ENCODE peak calls at places on chromosomes 16 and 17, in six cellular contexts. One of them, this sample, is unnamed.

GRCh38 chr16:67723940-67724339 is 4.8 kb upstream of the GFOD2 start:
- DNase-seq in ascending aorta: no peak
- DNase-seq in cardiac muscle cell: no peak
- DNase-seq in heart left ventricle: no peak
- DNase-seq in colonic mucosa: no peak
- DNase-seq in Calu3: no peak
- DNase-seq in this sample: no peak

GRCh38 chr16:69479806-69480205 is 55.4 kb downstream of the CYB5B start:
- DNase-seq in Calu3: no peak
- DNase-seq in colonic mucosa: no peak
- DNase-seq in cardiac muscle cell: no peak
- DNase-seq in ascending aorta: no peak
- DNase-seq in heart left ventricle: no peak
- DNase-seq in this sample: no peak

GRCh38 chr17:50560185-50560824 is at the start of gene CACNA1G:
- DNase-seq in Calu3: peak; percentile 96
- DNase-seq in ascending aorta: peak; percentile 47
- DNase-seq in cardiac muscle cell: peak; percentile 96
- DNase-seq in colonic mucosa: peak; percentile 92
- DNase-seq in heart left ventricle: peak; percentile 91
- DNase-seq in this sample: peak; percentile 93

GRCh38 chr16:49282690-49283375 is 1.2 kb upstream of the CBLN1 start:
- DNase-seq in heart left ventricle: no peak
- DNase-seq in cardiac muscle cell: peak; percentile 76
- DNase-seq in ascending aorta: no peak
- DNase-seq in Calu3: no peak
- DNase-seq in colonic mucosa: peak; percentile 35
- DNase-seq in this sample: peak; percentile 46

GRCh38 chr17:6755281-6755680 is 565 bp upstream of the XAF1 start:
- DNase-seq in colonic mucosa: peak; percentile 39
- DNase-seq in Calu3: no peak
- DNase-seq in ascending aorta: no peak
- DNase-seq in heart left ventricle: peak; percentile 72
- DNase-seq in cardiac muscle cell: no peak
- DNase-seq in this sample: no peak

GRCh38 chr17:60154616-60155426 is 5.0 kb downstream of the CA4 start:
- DNase-seq in heart left ventricle: peak; percentile 68
- DNase-seq in ascending aorta: no peak
- DNase-seq in colonic mucosa: no peak
- DNase-seq in Calu3: no peak
- DNase-seq in cardiac muscle cell: no peak
- DNase-seq in this sample: no peak

GRCh38 chr17:64982139-64982802 is 63.0 kb upstream of the LRRC37A3 start:
- DNase-seq in heart left ventricle: no peak
- DNase-seq in ascending aorta: no peak
- DNase-seq in cardiac muscle cell: no peak
- DNase-seq in Calu3: no peak
- DNase-seq in colonic mucosa: no peak
- DNase-seq in this sample: no peak

GRCh38 chr16:46830417-46830901 is 521 bp downstream of the C16orf87 start:
- DNase-seq in Calu3: no peak
- DNase-seq in colonic mucosa: peak; percentile 54
- DNase-seq in cardiac muscle cell: peak; percentile 62
- DNase-seq in ascending aorta: no peak
- DNase-seq in heart left ventricle: no peak
- DNase-seq in this sample: peak; percentile 47

GRCh38 chr17:15513859-15514446 is 46.5 kb upstream of the CDRT4 start:
- DNase-seq in ascending aorta: no peak
- DNase-seq in colonic mucosa: no peak
- DNase-seq in cardiac muscle cell: no peak
- DNase-seq in Calu3: no peak
- DNase-seq in heart left ventricle: no peak
- DNase-seq in this sample: no peak

GRCh38 chr17:2700491-2701141 is 10.9 kb downstream of the CLUH start:
- DNase-seq in Calu3: no peak
- DNase-seq in ascending aorta: no peak
- DNase-seq in cardiac muscle cell: no peak
- DNase-seq in heart left ventricle: peak; percentile 23
- DNase-seq in colonic mucosa: no peak
- DNase-seq in this sample: no peak

GRCh38 chr16:53692146-53692545 is 11.5 kb downstream of the RPGRIP1L start:
- DNase-seq in colonic mucosa: no peak
- DNase-seq in ascending aorta: no peak
- DNase-seq in heart left ventricle: no peak
- DNase-seq in Calu3: no peak
- DNase-seq in cardiac muscle cell: peak; percentile 49
- DNase-seq in this sample: peak; percentile 30
- TF ChIP-seq CTCF in colonic mucosa: no peak
- TF ChIP-seq CTCF in ascending aorta: no peak
- TF ChIP-seq CTCF in heart left ventricle: no peak
- TF ChIP-seq CTCF in Calu3: no peak
- TF ChIP-seq CTCF in cardiac muscle cell: peak; percentile 48
- TF ChIP-seq CTCF in this sample: peak; percentile 37

DNA sequence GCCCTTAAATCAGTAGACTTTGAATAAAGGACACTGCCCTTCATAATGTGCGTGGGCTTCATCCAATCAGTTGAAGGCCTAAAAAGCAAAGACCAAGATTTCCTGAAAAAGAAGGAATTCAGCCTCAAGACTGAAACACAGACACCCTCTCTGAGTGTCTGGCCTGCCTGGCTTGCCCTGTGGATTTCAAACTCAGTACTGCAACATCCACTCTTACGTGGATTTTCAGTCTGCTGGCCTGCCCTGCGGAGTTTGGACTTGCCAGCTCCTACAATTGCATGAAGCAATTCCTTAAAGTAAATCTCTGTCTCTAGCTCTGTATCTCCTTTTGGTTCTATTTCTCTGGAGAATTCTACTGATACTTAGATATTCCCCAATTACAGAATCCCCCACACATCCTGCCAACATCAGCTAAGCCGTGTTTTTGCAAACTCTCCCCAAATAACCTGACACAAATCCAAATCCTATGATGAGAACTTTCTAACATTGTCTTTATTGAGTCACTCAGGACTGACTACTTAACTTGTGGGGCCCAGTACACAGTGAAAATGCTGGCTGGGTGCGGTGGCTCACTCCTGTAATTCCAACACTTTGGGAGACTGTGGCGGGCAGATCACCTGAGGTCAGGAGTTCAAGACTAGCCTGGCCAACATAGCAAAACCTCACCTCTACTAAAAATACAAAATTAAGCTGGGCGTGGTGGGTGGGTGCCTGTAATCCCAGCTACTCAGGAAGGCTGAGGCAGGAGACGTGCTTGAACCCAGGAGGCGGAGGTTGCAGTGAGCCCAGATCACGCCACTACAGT is 7.2 kb upstream of the TNFRSF17 start:
- DNase-seq in Calu3: no peak
- DNase-seq in ascending aorta: no peak
- DNase-seq in heart left ventricle: no peak
- DNase-seq in cardiac muscle cell: no peak
- DNase-seq in colonic mucosa: no peak
- DNase-seq in this sample: no peak
- TF ChIP-seq CTCF in Calu3: no peak
- TF ChIP-seq CTCF in ascending aorta: no peak
- TF ChIP-seq CTCF in heart left ventricle: no peak
- TF ChIP-seq CTCF in cardiac muscle cell: no peak
- TF ChIP-seq CTCF in colonic mucosa: no peak
- TF ChIP-seq CTCF in this sample: no peak

GRCh38 chr17:57810740-57811632 is 38.9 kb downstream of the MRPS23 start:
- DNase-seq in heart left ventricle: peak; percentile 43
- DNase-seq in cardiac muscle cell: no peak
- DNase-seq in ascending aorta: no peak
- DNase-seq in colonic mucosa: peak; percentile 20
- DNase-seq in Calu3: no peak
- DNase-seq in this sample: no peak
- TF ChIP-seq CTCF in heart left ventricle: no peak
- TF ChIP-seq CTCF in cardiac muscle cell: peak; percentile 8
- TF ChIP-seq CTCF in ascending aorta: no peak
- TF ChIP-seq CTCF in colonic mucosa: no peak
- TF ChIP-seq CTCF in Calu3: no peak
- TF ChIP-seq CTCF in this sample: no peak

DNA sequence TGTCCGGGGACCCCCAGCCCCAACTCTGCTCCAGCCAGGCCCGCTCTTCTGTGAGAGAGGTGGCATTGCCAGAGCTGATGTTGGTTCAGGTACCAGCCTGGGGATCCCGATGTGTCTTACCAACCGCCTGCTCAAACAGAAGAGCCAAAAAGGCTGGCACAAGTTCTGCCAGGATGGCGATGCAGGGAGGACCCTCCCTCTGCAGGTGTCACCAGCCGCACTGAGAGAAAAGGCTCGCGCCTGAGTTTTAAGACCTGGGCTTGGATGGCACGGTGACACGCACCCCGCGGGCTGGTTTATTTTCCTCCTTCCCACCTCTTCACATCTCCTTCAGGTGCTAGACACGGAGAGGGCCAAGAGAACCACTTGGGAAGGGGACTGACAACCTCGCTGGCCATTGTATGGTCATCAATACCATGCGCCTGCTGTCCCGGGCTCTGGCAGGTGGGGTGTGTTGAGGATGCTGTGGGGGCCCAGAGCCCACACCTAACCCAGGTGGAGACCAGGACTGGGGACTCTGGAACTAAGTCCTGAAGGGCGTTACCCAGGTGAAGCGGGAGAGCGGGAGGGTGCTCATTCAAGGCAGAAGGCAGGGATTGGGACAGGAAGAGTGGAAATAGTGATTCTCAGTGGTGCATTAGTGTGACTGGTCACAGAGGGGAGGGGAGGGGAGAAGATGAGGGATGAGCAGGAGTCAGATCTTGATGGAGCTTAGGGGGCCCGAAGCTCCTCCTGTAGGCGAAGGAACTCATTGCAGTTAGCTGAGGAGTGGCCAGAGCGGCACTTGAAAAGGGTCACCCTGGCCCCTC is 16.3 kb downstream of the FOXJ1 start:
- DNase-seq in ascending aorta: no peak
- DNase-seq in cardiac muscle cell: no peak
- DNase-seq in colonic mucosa: no peak
- DNase-seq in heart left ventricle: no peak
- DNase-seq in Calu3: no peak
- DNase-seq in this sample: no peak
- TF ChIP-seq CTCF in ascending aorta: no peak
- TF ChIP-seq CTCF in cardiac muscle cell: peak; percentile 41
- TF ChIP-seq CTCF in colonic mucosa: no peak
- TF ChIP-seq CTCF in heart left ventricle: no peak
- TF ChIP-seq CTCF in Calu3: peak; percentile 20
- TF ChIP-seq CTCF in this sample: no peak

GRCh38 chr16:2226245-2226793 is 2.9 kb downstream of the E4F1 start:
- DNase-seq in cardiac muscle cell: no peak
- DNase-seq in colonic mucosa: no peak
- DNase-seq in Calu3: no peak
- DNase-seq in heart left ventricle: no peak
- DNase-seq in ascending aorta: no peak
- DNase-seq in this sample: no peak

GRCh38 chr16:2228161-2228824 is 4.9 kb downstream of the E4F1 start:
- DNase-seq in colonic mucosa: no peak
- DNase-seq in Calu3: no peak
- DNase-seq in cardiac muscle cell: no peak
- DNase-seq in heart left ventricle: no peak
- DNase-seq in ascending aorta: no peak
- DNase-seq in this sample: no peak

GRCh38 chr16:2226918-2227317 is 3.5 kb downstream of the E4F1 start:
- DNase-seq in heart left ventricle: no peak
- DNase-seq in cardiac muscle cell: no peak
- DNase-seq in ascending aorta: no peak
- DNase-seq in Calu3: no peak
- DNase-seq in colonic mucosa: no peak
- DNase-seq in this sample: no peak

GRCh38 chr16:2223375-2224182 is at the start of gene E4F1:
- DNase-seq in Calu3: peak; percentile 100
- DNase-seq in colonic mucosa: peak; percentile 99
- DNase-seq in heart left ventricle: peak; percentile 100
- DNase-seq in ascending aorta: peak; percentile 96
- DNase-seq in cardiac muscle cell: peak; percentile 100
- DNase-seq in this sample: peak; percentile 99

DNA sequence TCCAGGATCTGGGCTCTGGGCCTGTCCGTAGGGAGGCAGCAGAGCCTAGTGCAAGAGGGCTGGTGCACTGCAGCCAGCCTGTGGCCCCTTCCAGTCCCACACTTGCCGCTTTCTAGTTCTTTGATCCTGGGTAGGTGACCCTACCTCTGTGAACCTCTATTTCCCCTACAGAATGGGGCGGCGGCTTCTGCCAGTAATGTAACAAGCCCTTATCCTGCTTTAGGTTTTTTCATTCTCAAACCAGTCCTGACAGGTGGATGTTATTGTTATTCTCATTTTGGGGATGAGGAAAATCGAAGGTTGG is 744 bp downstream of the E4F1 start:
- DNase-seq in Calu3: no peak
- DNase-seq in cardiac muscle cell: no peak
- DNase-seq in colonic mucosa: no peak
- DNase-seq in heart left ventricle: no peak
- DNase-seq in ascending aorta: no peak
- DNase-seq in this sample: no peak
- TF ChIP-seq CTCF in Calu3: no peak
- TF ChIP-seq CTCF in cardiac muscle cell: peak; percentile 38
- TF ChIP-seq CTCF in colonic mucosa: no peak
- TF ChIP-seq CTCF in heart left ventricle: no peak
- TF ChIP-seq CTCF in ascending aorta: no peak
- TF ChIP-seq CTCF in this sample: no peak

DNA sequence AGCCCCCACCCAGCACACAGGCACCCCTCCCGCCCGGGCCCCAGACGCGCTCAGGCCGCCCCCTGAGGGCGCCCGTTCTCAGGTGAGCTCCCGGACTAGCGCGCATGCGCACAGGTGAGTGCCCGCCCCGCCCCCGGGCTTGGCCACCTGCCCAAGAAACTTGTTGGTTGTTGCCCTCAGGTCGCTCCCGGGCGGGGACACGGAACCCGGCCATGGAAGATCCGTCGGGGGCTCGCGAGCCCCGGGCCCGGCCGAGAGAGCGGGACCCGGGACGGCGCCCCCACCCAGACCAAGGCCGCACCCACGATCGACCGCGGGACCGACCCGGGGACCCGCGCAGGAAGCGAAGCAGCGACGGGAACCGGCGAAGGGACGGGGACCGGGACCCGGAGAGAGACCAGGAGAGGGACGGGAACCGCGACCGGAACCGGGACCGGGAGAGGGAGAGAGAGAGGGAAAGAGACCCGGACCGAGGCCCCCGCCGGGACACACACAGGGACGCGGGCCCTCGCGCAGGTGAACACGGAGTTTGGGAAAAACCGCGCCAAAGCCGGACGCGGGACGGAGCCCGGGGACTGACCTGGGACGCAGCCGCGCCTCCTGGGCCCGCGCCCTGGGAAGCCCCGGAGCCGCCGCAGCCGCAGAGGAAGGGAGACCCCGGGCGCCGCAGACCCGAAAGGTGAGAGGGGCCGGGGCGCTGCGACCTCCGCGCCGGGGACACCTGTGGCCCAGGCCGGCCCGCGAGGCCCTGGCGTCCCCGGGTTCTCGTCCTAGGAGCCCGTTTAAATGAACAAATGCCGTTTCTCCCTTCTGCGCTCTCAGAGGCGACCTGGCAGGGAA is at the start of gene MARVELD3:
- DNase-seq in colonic mucosa: peak; percentile 93
- DNase-seq in cardiac muscle cell: peak; percentile 24
- DNase-seq in Calu3: peak; percentile 99
- DNase-seq in heart left ventricle: no peak
- DNase-seq in ascending aorta: no peak
- DNase-seq in this sample: peak; percentile 20
- TF ChIP-seq CTCF in colonic mucosa: no peak
- TF ChIP-seq CTCF in cardiac muscle cell: no peak
- TF ChIP-seq CTCF in Calu3: no peak
- TF ChIP-seq CTCF in heart left ventricle: no peak
- TF ChIP-seq CTCF in ascending aorta: no peak
- TF ChIP-seq CTCF in this sample: no peak

GRCh38 chr16:19177111-19177747 is 9.2 kb downstream of the SYT17 start:
- DNase-seq in ascending aorta: no peak
- DNase-seq in heart left ventricle: no peak
- DNase-seq in colonic mucosa: no peak
- DNase-seq in Calu3: peak; percentile 18
- DNase-seq in cardiac muscle cell: no peak
- DNase-seq in this sample: no peak
- TF ChIP-seq CTCF in ascending aorta: no peak
- TF ChIP-seq CTCF in heart left ventricle: no peak
- TF ChIP-seq CTCF in colonic mucosa: no peak
- TF ChIP-seq CTCF in Calu3: no peak
- TF ChIP-seq CTCF in cardiac muscle cell: no peak
- TF ChIP-seq CTCF in this sample: no peak